ENCODE peak calls at places on chromosomes 13 and 19, in nine cellular contexts. S, E, V, I, B, O, G, N and Q are unnamed samples.

GRCh38 chr19:56838930-56839664 is 1.4 kb downstream of the PEG3 start:
- DNase-seq in E (no peak), G (no peak), I (no peak), N (no peak), S (no peak), O (no peak), V (peak), B (no peak), Q (peak)

GRCh38 chr13:65456150-65456912 is 1773.8 kb downstream of the PCDH9 start:
- DNase-seq in V (no peak), G (no peak), E (no peak), I (no peak), N (peak), S (no peak), B (no peak), O (no peak), Q (no peak)

GRCh38 chr13:23744315-23744714 is 144.9 kb downstream of the MIPEP start:
- DNase-seq in I (no peak), S (no peak), B (no peak), N (no peak), E (no peak), G (no peak), O (no peak), V (no peak), Q (no peak)

GRCh38 chr19:15551183-15552004 is 43.1 kb downstream of the CYP4F22 start:
- DNase-seq in B (no peak), I (peak), N (no peak), G (peak), S (peak), O (no peak), V (peak), E (peak), Q (no peak)

GRCh38 chr19:7944177-7944761 is 803 bp upstream of the TIMM44 start:
- DNase-seq in B (peak), G (peak), N (peak), I (peak), O (peak), S (peak), V (peak), E (peak), Q (peak)

GRCh38 chr19:56476671-56477428 is at the start of gene ZNF667:
- DNase-seq in V (no peak), E (peak), B (no peak), S (no peak), O (no peak), I (peak), G (no peak), N (peak), Q (peak)

GRCh38 chr13:30725331-30726085 is 9.8 kb upstream of the ALOX5AP start:
- DNase-seq in V (no peak), B (no peak), N (peak), G (no peak), S (no peak), O (no peak), I (no peak), E (peak), Q (no peak)

GRCh38 chr13:24042710-24043440 is 117.6 kb upstream of the SPATA13 start:
- DNase-seq in G (no peak), N (no peak), E (no peak), V (no peak), B (no peak), O (no peak), S (no peak), I (no peak), Q (no peak)

GRCh38 chr13:25196971-25197370 is 24.9 kb upstream of the AMER2 start:
- DNase-seq in E (no peak), S (no peak), O (no peak), V (no peak), B (no peak), G (no peak), N (no peak), I (no peak), Q (no peak)